ENCODE peak calls at places on chromosomes 7 and 10, in nine cellular contexts. T is H7; J is effector CD8-positive, alpha-beta T cell; B is mucosa of gallbladder; U is fibroblast of pulmonary artery; Z is cardiac muscle cell; R is stimulated activated CD8-positive, alpha-beta memory T cell treated with anti-CD3 and anti-CD28 coated beads, Interleukin-15, amount 100 ng/mL, for 24 hours; C is NCI-H460; G is KG1. F is an unnamed sample.

GRCh38 chr10:33675235-33675634 is 340.8 kb upstream of the NRP1 start:
- DNase-seq in J (no peak), U (peak), R (no peak), T (no peak), B (no peak), C (no peak), G (no peak), Z (peak), F (no peak)

GRCh38 chr10:111646021-111646420 is 537.5 kb downstream of the GPAM start:
- DNase-seq in R (no peak), J (no peak), G (no peak), T (no peak), U (no peak), Z (no peak), C (no peak), B (no peak), F (no peak)

GRCh38 chr7:98288064-98288823 is 6.8 kb downstream of the BRI3 start:
- DNase-seq in C (no peak), Z (no peak), U (no peak), R (no peak), G (no peak), B (no peak), J (no peak), T (peak), F (no peak)

GRCh38 chr7:116173051-116174028 is 37.0 kb upstream of the TES start:
- DNase-seq in Z (peak), B (peak), J (peak), U (peak), C (peak), G (no peak), R (no peak), T (peak), F (peak)

GRCh38 chr10:51366044-51366443 is 291.8 kb downstream of the PRKG1 start:
- DNase-seq in R (no peak), U (no peak), T (no peak), Z (peak), G (no peak), B (no peak), J (no peak), C (no peak), F (no peak)

GRCh38 chr10:78405231-78405630 is 371.6 kb downstream of the RPS24 start:
- DNase-seq in B (no peak), R (no peak), U (no peak), Z (no peak), T (no peak), C (no peak), G (no peak), J (no peak), F (no peak)

GRCh38 chr10:44618910-44619309 is 234.0 kb upstream of the CXCL12 start:
- DNase-seq in T (no peak), B (no peak), R (no peak), Z (no peak), U (no peak), J (no peak), C (no peak), G (no peak), F (no peak)

GRCh38 chr10:85873063-85873462 is 493.5 kb downstream of the GRID1 start:
- DNase-seq in B (no peak), C (no peak), U (no peak), T (no peak), J (no peak), R (no peak), Z (no peak), G (no peak), F (no peak)

GRCh38 chr7:89316584-89316983 is 521.0 kb upstream of the TEX47 start:
- DNase-seq in U (no peak), R (no peak), J (no peak), C (no peak), G (no peak), T (no peak), Z (no peak), B (no peak), F (no peak)

GRCh38 chr7:155796381-155797261 is 15.6 kb downstream of the SHH start:
- DNase-seq in B (peak), R (peak), T (peak), C (no peak), G (no peak), U (peak), J (peak), Z (peak), F (no peak)

GRCh38 chr7:23055582-23056178 is 41.8 kb upstream of the HYCC1 start:
- DNase-seq in J (peak), R (no peak), Z (peak), U (peak), G (peak), T (peak), B (peak), C (peak), F (peak)

GRCh38 chr7:128830231-128831177 is at the start of gene FLNC:
- DNase-seq in J (no peak), Z (peak), B (peak), R (no peak), T (peak), G (no peak), U (peak), C (peak), F (no peak)

GRCh38 chr7:29866490-29866930 is 60.2 kb downstream of the WIPF3 start:
- DNase-seq in B (peak), U (peak), T (no peak), C (no peak), R (no peak), G (peak), Z (peak), J (no peak), F (no peak)

GRCh38 chr7:35785250-35785649 is 15.6 kb upstream of the SEPTIN7 start:
- DNase-seq in J (no peak), R (no peak), G (no peak), B (no peak), Z (no peak), C (no peak), T (no peak), U (no peak), F (no peak)

GRCh38 chr10:113540845-113541553 is 11.9 kb upstream of the HABP2 start:
- DNase-seq in J (no peak), T (no peak), B (peak), C (no peak), U (no peak), R (no peak), Z (no peak), G (no peak), F (no peak)

GRCh38 chr10:131875501-131875900 is 25.3 kb upstream of the PPP2R2D start:
- DNase-seq in G (no peak), T (no peak), U (no peak), B (no peak), J (no peak), Z (no peak), R (no peak), C (no peak), F (no peak)

GRCh38 chr10:8365935-8366911 is 311.7 kb downstream of the GATA3 start:
- DNase-seq in Z (peak), C (peak), R (no peak), U (peak), B (no peak), J (no peak), T (peak), G (no peak), F (no peak)

GRCh38 chr10:15346440-15347141 is 24.5 kb downstream of the FAM171A1 start:
- DNase-seq in T (no peak), U (peak), C (no peak), J (no peak), G (no peak), Z (peak), B (peak), R (no peak), F (no peak)

GRCh38 chr7:47460251-47460989 is 121.5 kb downstream of the TNS3 start:
- DNase-seq in J (no peak), C (no peak), T (no peak), U (no peak), Z (no peak), R (no peak), G (no peak), B (no peak), F (no peak)

GRCh38 chr7:28389504-28390385 is 22.6 kb upstream of the CREB5 start:
- DNase-seq in G (peak), U (peak), B (peak), Z (peak), T (peak), J (no peak), R (no peak), C (peak), F (peak)

GRCh38 chr10:131242007-131242406 is 69.5 kb downstream of the TCERG1L start:
- DNase-seq in T (peak), C (peak), G (no peak), B (no peak), Z (no peak), U (no peak), R (no peak), J (no peak), F (no peak)

F was measured in HFF-Myc.